ENCODE peak calls at places on chromosome 14, in seven cellular contexts. One of them, this sample, is unnamed.

GRCh38 chr14:68255697-68256178 is 436.2 kb downstream of the RAD51B start:
- DNase-seq in A549: no peak
- DNase-seq in nephron progenitor cell: no peak
- DNase-seq in heart right ventricle: no peak
- DNase-seq in GM06990: no peak
- DNase-seq in epithelial cell of esophagus: peak
- DNase-seq in GM20000: no peak
- DNase-seq in this sample: no peak

GRCh38 chr14:52307870-52308269 is 6.2 kb upstream of the PTGER2 start:
- DNase-seq in heart right ventricle: no peak
- DNase-seq in nephron progenitor cell: no peak
- DNase-seq in A549: no peak
- DNase-seq in epithelial cell of esophagus: no peak
- DNase-seq in GM06990: no peak
- DNase-seq in GM20000: no peak
- DNase-seq in this sample: no peak

GRCh38 chr14:104686624-104687517 is 2.5 kb upstream of the INF2 start:
- DNase-seq in nephron progenitor cell: no peak
- DNase-seq in GM06990: no peak
- DNase-seq in heart right ventricle: no peak
- DNase-seq in epithelial cell of esophagus: no peak
- DNase-seq in A549: no peak
- DNase-seq in GM20000: no peak
- DNase-seq in this sample: no peak

GRCh38 chr14:90132821-90133570 is 71.2 kb downstream of the KCNK13 start:
- DNase-seq in GM06990: no peak
- DNase-seq in GM20000: no peak
- DNase-seq in heart right ventricle: no peak
- DNase-seq in epithelial cell of esophagus: peak
- DNase-seq in nephron progenitor cell: no peak
- DNase-seq in A549: no peak
- DNase-seq in this sample: no peak

GRCh38 chr14:36553650-36554260 is 28.7 kb downstream of the NKX2-8 start:
- DNase-seq in GM06990: no peak
- DNase-seq in epithelial cell of esophagus: peak
- DNase-seq in A549: peak
- DNase-seq in GM20000: peak
- DNase-seq in heart right ventricle: no peak
- DNase-seq in nephron progenitor cell: peak
- DNase-seq in this sample: peak

GRCh38 chr14:92589213-92589852 is 75.8 kb downstream of the RIN3 start:
- DNase-seq in epithelial cell of esophagus: peak
- DNase-seq in heart right ventricle: no peak
- DNase-seq in GM20000: peak
- DNase-seq in A549: peak
- DNase-seq in GM06990: no peak
- DNase-seq in nephron progenitor cell: no peak
- DNase-seq in this sample: no peak

GRCh38 chr14:63418020-63418419 is 99.3 kb upstream of the GPHB5 start:
- DNase-seq in GM20000: peak
- DNase-seq in epithelial cell of esophagus: no peak
- DNase-seq in nephron progenitor cell: no peak
- DNase-seq in GM06990: no peak
- DNase-seq in A549: no peak
- DNase-seq in heart right ventricle: no peak
- DNase-seq in this sample: no peak

GRCh38 chr14:102362084-102362483 is 606 bp downstream of the CINP start:
- DNase-seq in GM06990: no peak
- DNase-seq in heart right ventricle: no peak
- DNase-seq in GM20000: peak
- DNase-seq in A549: no peak
- DNase-seq in epithelial cell of esophagus: peak
- DNase-seq in nephron progenitor cell: no peak
- DNase-seq in this sample: no peak

GRCh38 chr14:105839425-105840265 is 313.3 kb downstream of the TMEM121 start:
- DNase-seq in GM06990: no peak
- DNase-seq in heart right ventricle: no peak
- DNase-seq in GM20000: no peak
- DNase-seq in nephron progenitor cell: no peak
- DNase-seq in A549: no peak
- DNase-seq in epithelial cell of esophagus: no peak
- DNase-seq in this sample: no peak

GRCh38 chr14:73815849-73816816 is 35.5 kb upstream of the PTGR2 start:
- DNase-seq in nephron progenitor cell: no peak
- DNase-seq in A549: no peak
- DNase-seq in heart right ventricle: no peak
- DNase-seq in epithelial cell of esophagus: no peak
- DNase-seq in GM20000: no peak
- DNase-seq in GM06990: no peak
- DNase-seq in this sample: no peak

GRCh38 chr14:42214981-42215491 is 608.4 kb downstream of the LRFN5 start:
- DNase-seq in GM20000: no peak
- DNase-seq in nephron progenitor cell: no peak
- DNase-seq in heart right ventricle: no peak
- DNase-seq in epithelial cell of esophagus: peak
- DNase-seq in GM06990: no peak
- DNase-seq in A549: peak
- DNase-seq in this sample: no peak

DNA sequence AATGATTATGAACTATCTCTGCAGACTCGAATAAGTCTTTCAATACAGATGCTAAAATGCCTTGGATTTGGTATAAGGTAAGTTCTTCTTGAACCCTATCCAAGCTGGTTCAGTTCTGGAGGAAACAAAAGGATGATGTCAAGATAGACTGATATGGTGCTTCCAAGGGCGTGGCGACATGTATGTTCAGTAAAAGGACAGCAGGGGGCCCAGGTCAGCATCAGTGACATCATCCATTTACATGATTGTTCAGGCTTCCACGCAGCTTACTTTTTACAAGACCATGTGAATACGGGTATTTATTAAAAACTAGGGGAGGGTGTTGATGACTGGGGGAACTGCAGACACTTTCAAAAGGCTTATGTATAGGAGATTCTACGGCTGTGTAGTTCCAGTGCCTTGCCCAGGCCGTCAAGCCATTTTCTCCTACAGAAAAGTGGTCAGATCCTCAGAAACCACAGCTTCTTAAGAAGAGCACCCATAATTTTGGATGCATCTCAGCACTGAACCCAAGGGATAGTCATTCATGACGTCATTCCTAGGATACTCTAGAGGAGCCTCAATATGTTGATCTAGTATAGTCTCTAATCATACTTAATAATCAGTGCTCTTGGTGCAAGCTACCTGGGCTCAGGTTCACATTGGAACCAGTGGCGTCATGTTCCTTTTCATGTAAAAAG is 527.7 kb downstream of the FUT8 start:
- DNase-seq in GM20000: peak
- DNase-seq in heart right ventricle: no peak
- DNase-seq in epithelial cell of esophagus: peak
- DNase-seq in nephron progenitor cell: peak
- DNase-seq in A549: peak
- DNase-seq in GM06990: no peak
- DNase-seq in this sample: peak
- TF ChIP-seq CTCF in GM20000: no peak
- TF ChIP-seq CTCF in heart right ventricle: no peak
- TF ChIP-seq CTCF in epithelial cell of esophagus: peak
- TF ChIP-seq CTCF in nephron progenitor cell: peak
- TF ChIP-seq CTCF in A549: no peak
- TF ChIP-seq CTCF in GM06990: peak
- TF ChIP-seq CTCF in this sample: no peak

GRCh38 chr14:23899788-23900187 is 53.8 kb upstream of the DHRS4 start:
- DNase-seq in A549: no peak
- DNase-seq in nephron progenitor cell: no peak
- DNase-seq in GM20000: no peak
- DNase-seq in heart right ventricle: no peak
- DNase-seq in epithelial cell of esophagus: no peak
- DNase-seq in GM06990: no peak
- DNase-seq in this sample: no peak

GRCh38 chr14:23894687-23895419 is 58.7 kb upstream of the DHRS4 start:
- DNase-seq in epithelial cell of esophagus: no peak
- DNase-seq in A549: no peak
- DNase-seq in GM06990: no peak
- DNase-seq in GM20000: no peak
- DNase-seq in nephron progenitor cell: no peak
- DNase-seq in heart right ventricle: no peak
- DNase-seq in this sample: no peak

DNA sequence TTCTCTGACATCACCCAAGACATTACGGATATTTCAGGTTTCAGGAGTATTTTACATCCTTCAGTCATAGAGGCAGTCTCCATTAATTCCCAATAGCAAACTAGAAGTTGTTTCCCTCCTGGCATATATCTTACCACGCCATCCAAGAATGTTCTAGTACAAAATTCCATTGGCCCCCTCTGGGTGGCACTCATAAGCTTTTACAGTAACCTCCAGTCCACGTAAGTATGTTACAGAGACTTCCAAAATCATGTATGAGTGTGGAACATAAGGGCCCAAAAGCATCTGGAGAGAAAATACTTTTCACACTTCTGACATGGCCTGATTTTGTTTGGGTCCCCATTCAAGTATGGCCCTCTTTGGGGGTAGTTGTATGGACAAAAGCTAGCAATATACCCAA is 58.1 kb upstream of the DHRS4 start:
- DNase-seq in epithelial cell of esophagus: no peak
- DNase-seq in heart right ventricle: no peak
- DNase-seq in A549: no peak
- DNase-seq in nephron progenitor cell: no peak
- DNase-seq in GM06990: no peak
- DNase-seq in GM20000: no peak
- DNase-seq in this sample: no peak
- TF ChIP-seq CTCF in epithelial cell of esophagus: no peak
- TF ChIP-seq CTCF in heart right ventricle: no peak
- TF ChIP-seq CTCF in A549: peak
- TF ChIP-seq CTCF in nephron progenitor cell: no peak
- TF ChIP-seq CTCF in GM06990: peak
- TF ChIP-seq CTCF in GM20000: no peak
- TF ChIP-seq CTCF in this sample: no peak

GRCh38 chr14:99436247-99437180 is 44.1 kb downstream of the SETD3 start:
- DNase-seq in nephron progenitor cell: no peak
- DNase-seq in GM06990: no peak
- DNase-seq in heart right ventricle: no peak
- DNase-seq in epithelial cell of esophagus: no peak
- DNase-seq in GM20000: no peak
- DNase-seq in A549: no peak
- DNase-seq in this sample: no peak

GRCh38 chr14:99437706-99438105 is 43.0 kb downstream of the SETD3 start:
- DNase-seq in GM06990: no peak
- DNase-seq in nephron progenitor cell: no peak
- DNase-seq in GM20000: no peak
- DNase-seq in heart right ventricle: no peak
- DNase-seq in epithelial cell of esophagus: no peak
- DNase-seq in A549: no peak
- DNase-seq in this sample: no peak

GRCh38 chr14:99441157-99441870 is 39.3 kb downstream of the SETD3 start:
- DNase-seq in A549: peak
- DNase-seq in GM06990: no peak
- DNase-seq in nephron progenitor cell: peak
- DNase-seq in heart right ventricle: no peak
- DNase-seq in epithelial cell of esophagus: no peak
- DNase-seq in GM20000: no peak
- DNase-seq in this sample: no peak

GRCh38 chr14:99441918-99442317 is 38.7 kb downstream of the SETD3 start:
- DNase-seq in A549: no peak
- DNase-seq in heart right ventricle: no peak
- DNase-seq in nephron progenitor cell: no peak
- DNase-seq in GM06990: no peak
- DNase-seq in GM20000: no peak
- DNase-seq in epithelial cell of esophagus: no peak
- DNase-seq in this sample: no peak

GRCh38 chr14:99440278-99440677 is 40.4 kb downstream of the SETD3 start:
- DNase-seq in A549: peak
- DNase-seq in nephron progenitor cell: no peak
- DNase-seq in epithelial cell of esophagus: no peak
- DNase-seq in heart right ventricle: no peak
- DNase-seq in GM20000: no peak
- DNase-seq in GM06990: no peak
- DNase-seq in this sample: no peak
- TF ChIP-seq CTCF in A549: no peak
- TF ChIP-seq CTCF in nephron progenitor cell: no peak
- TF ChIP-seq CTCF in epithelial cell of esophagus: peak
- TF ChIP-seq CTCF in heart right ventricle: no peak
- TF ChIP-seq CTCF in GM20000: no peak
- TF ChIP-seq CTCF in GM06990: no peak
- TF ChIP-seq CTCF in this sample: no peak

GRCh38 chr14:53663709-53664108 is 292.9 kb downstream of the BMP4 start:
- DNase-seq in GM06990: no peak
- DNase-seq in epithelial cell of esophagus: peak
- DNase-seq in heart right ventricle: peak
- DNase-seq in nephron progenitor cell: peak
- DNase-seq in GM20000: no peak
- DNase-seq in A549: peak
- DNase-seq in this sample: peak
- TF ChIP-seq CTCF in GM06990: no peak
- TF ChIP-seq CTCF in epithelial cell of esophagus: peak
- TF ChIP-seq CTCF in heart right ventricle: no peak
- TF ChIP-seq CTCF in nephron progenitor cell: peak
- TF ChIP-seq CTCF in GM20000: no peak
- TF ChIP-seq CTCF in A549: peak
- TF ChIP-seq CTCF in this sample: no peak

DNA sequence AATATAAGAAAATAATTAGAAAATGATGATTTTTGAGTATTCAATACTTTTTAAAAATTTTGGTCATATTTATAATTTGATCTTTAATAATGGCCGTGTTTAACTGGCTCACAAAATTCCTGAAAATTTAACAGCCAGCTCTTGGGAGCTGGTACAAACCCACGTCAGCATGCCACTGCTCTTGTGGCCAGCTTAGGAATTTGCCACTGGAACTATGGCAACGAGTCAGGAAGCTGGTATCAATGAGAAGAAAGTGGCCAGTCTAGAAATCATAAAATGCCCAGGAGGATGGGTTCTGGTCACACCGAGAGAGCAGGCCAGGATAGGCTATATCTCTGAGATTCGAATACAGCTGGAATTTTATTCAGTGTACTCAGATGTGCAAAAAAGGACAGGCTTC is 72.2 kb upstream of the PLEKHG3 start:
- DNase-seq in A549: no peak
- DNase-seq in heart right ventricle: no peak
- DNase-seq in GM20000: no peak
- DNase-seq in GM06990: no peak
- DNase-seq in epithelial cell of esophagus: no peak
- DNase-seq in nephron progenitor cell: no peak
- DNase-seq in this sample: no peak
- TF ChIP-seq CTCF in A549: no peak
- TF ChIP-seq CTCF in heart right ventricle: no peak
- TF ChIP-seq CTCF in GM20000: no peak
- TF ChIP-seq CTCF in GM06990: no peak
- TF ChIP-seq CTCF in epithelial cell of esophagus: no peak
- TF ChIP-seq CTCF in nephron progenitor cell: no peak
- TF ChIP-seq CTCF in this sample: no peak

DNA sequence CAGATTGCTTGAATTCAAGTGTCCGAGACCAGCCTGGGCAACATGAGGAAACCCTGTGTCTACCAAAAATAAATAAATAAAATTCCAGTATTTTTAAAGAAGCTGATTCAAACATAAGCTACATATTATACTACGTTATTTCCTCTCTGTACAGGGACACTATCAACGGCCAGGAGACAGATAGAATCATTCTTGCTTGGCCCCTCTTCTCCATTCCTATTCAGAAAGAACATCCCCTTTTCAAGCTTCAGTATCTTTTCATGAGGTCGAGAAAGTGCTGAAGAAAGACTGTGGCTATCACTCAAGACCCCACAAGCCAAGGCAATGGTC is 314 bp upstream of the DHRS7 start:
- DNase-seq in GM20000: no peak
- DNase-seq in heart right ventricle: no peak
- DNase-seq in epithelial cell of esophagus: no peak
- DNase-seq in A549: no peak
- DNase-seq in nephron progenitor cell: no peak
- DNase-seq in GM06990: no peak
- DNase-seq in this sample: no peak
- TF ChIP-seq CTCF in GM20000: no peak
- TF ChIP-seq CTCF in heart right ventricle: no peak
- TF ChIP-seq CTCF in epithelial cell of esophagus: no peak
- TF ChIP-seq CTCF in A549: no peak
- TF ChIP-seq CTCF in nephron progenitor cell: no peak
- TF ChIP-seq CTCF in GM06990: peak
- TF ChIP-seq CTCF in this sample: no peak